ENCODE peak calls at places on chromosomes 4 and X, in five cellular contexts. F is PC-3, Z is neural progenitor cell, R is GM23338, K is GM23248. S is an unnamed sample. For H3F3A, the result is how much of the 10 kb centered on the place peaks cover.

GRCh38 chr4:22389240-22389871 is 126.5 kb downstream of the ADGRA3 start:
- DNase-seq in F (peak), R (peak), Z (peak), K (peak), S (peak)

GRCh38 chr4:17535242-17535641 is 20.3 kb downstream of the CLRN2 start:
- DNase-seq in R (no peak), F (no peak), Z (no peak), K (no peak), S (peak)

GRCh38 chrX:30618160-30618765 is 35.0 kb upstream of the GK start:
- DNase-seq in F (peak), K (peak), Z (no peak), R (peak), S (no peak)

GRCh38 chr4:120874792-120875774 is 47.4 kb downstream of the PRDM5 start:
- DNase-seq in Z (peak), F (no peak), K (peak), R (peak), S (no peak)

GRCh38 chrX:145654486-145654885 is 163.1 kb upstream of the SLITRK2 start:
- DNase-seq in Z (no peak), K (no peak), F (no peak), R (no peak), S (no peak)

GRCh38 chrX:72048515-72049455 is 82.9 kb downstream of the RTL5 start:
- DNase-seq in R (peak), F (peak), K (no peak), Z (no peak), S (no peak)

GRCh38 chrX:31981546-31982062 is 909.8 kb upstream of the FTHL17 start:
- DNase-seq in Z (no peak), F (no peak), R (no peak), K (no peak), S (no peak)

GRCh38 chrX:70434914-70435586 is 9.6 kb upstream of the DLG3 start:
- DNase-seq in R (peak), K (peak), F (no peak), Z (peak), S (peak)

GRCh38 chr4:114694770-114695169 is 96.2 kb downstream of the UGT8 start:
- DNase-seq in Z (peak), F (peak), K (peak), R (peak), S (peak)

GRCh38 chr4:169335331-169335730 is 64.6 kb upstream of the SH3RF1 start:
- DNase-seq in R (no peak), Z (no peak), K (peak), F (peak), S (no peak)

GRCh38 chr4:174474457-174475075 is 47.7 kb downstream of the HPGD start:
- DNase-seq in F (no peak), R (peak), K (no peak), Z (peak), S (no peak)

GRCh38 chrX:101265869-101266428 is 25.2 kb downstream of the TAF7L start:
- DNase-seq in K (peak), R (no peak), F (peak), Z (no peak), S (no peak)

GRCh38 chr4:122278976-122279375 is 99.8 kb upstream of the ADAD1 start:
- DNase-seq in R (no peak), Z (no peak), F (no peak), K (no peak), S (no peak)

GRCh38 chr4:57065730-57066482 is 44.3 kb downstream of the IGFBP7 start:
- DNase-seq in Z (no peak), K (peak), R (no peak), F (no peak), S (no peak)

GRCh38 chr4:72209600-72209999 is 177.8 kb downstream of the NPFFR2 start:
- DNase-seq in R (no peak), Z (no peak), F (peak), K (no peak), S (no peak)

GRCh38 chr4:143294310-143294709 is 42.4 kb upstream of the GAB1 start:
- DNase-seq in Z (no peak), K (peak), F (no peak), R (no peak), S (no peak)

GRCh38 chr4:184424993-184425758 is 49.2 kb downstream of the IRF2 start:
- DNase-seq in F (no peak), Z (no peak), R (no peak), K (no peak), S (no peak)

GRCh38 chr4:15020502-15021286 is 18.4 kb downstream of the CPEB2 start:
- DNase-seq in R (no peak), Z (no peak), F (no peak), K (no peak), S (no peak)

GRCh38 chrX:53160297-53160983 is 64.6 kb downstream of the KDM5C start:
- DNase-seq in R (no peak), F (peak), Z (no peak), K (no peak), S (no peak)

GRCh38 chr4:108224628-108225053 is 55.9 kb upstream of the LEF1 start:
- DNase-seq in K (peak), R (no peak), F (no peak), Z (no peak), S (no peak)

GRCh38 chr4:15341733-15342300 is 86.0 kb upstream of the C1QTNF7 start:
- DNase-seq in F (no peak), Z (no peak), K (peak), R (no peak), S (no peak)

GRCh38 chr4:183808102-183808466 is 97.0 kb upstream of the STOX2 start:
- DNase-seq in R (peak), Z (no peak), K (no peak), F (no peak), S (no peak)

GRCh38 chr4:76688737-76689078 is 209.2 kb downstream of the SOWAHB start:
- DNase-seq in F (peak), K (peak), R (peak), Z (peak), S (peak)

GRCh38 chrX:48086119-48086518 is 14.7 kb upstream of the ZNF630 start:
- DNase-seq in K (no peak), R (no peak), F (peak), Z (no peak), S (no peak)

GRCh38 chr4:40908702-40909362 is 159.1 kb downstream of the NSUN7 start:
- DNase-seq in R (peak), F (peak), K (peak), Z (peak), S (peak)

GRCh38 chr4:185592845-185593488 is 57.7 kb upstream of the PDLIM3 start:
- DNase-seq in K (no peak), F (no peak), Z (no peak), R (peak), S (peak)
- H3F3A ChIP-seq in K (under half), F (under half), Z (under half), R (under half), S (under half)

GRCh38 chr4:791866-792630 is 33.9 kb downstream of the CPLX1 start:
- DNase-seq in Z (no peak), K (peak), F (peak), R (peak), S (no peak)
- TF ChIP-seq EZH2 in Z (no peak), K (peak), F (no peak), R (no peak), S (no peak)

DNA sequence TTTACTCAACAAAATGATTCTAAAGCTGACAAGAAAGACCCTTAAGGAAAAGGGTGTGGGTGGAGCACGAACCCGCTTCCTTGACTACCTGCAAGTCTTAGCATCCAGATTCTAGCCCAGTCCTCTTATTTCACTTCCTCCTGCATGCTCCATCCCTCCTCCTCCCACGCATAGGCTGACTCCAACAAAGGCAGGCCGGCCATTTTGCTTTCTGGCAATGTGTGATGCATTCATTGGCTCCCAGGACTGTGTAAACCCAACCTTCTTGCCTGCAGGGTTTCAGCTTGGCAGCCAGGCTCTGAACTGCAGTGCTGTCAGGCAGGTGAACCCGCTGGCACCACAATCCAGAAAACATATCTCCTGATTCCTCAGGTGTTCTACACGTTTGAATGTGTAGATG is 39.3 kb downstream of the RTL9 start:
- DNase-seq in F (no peak), K (no peak), Z (no peak), R (peak), S (no peak)
- H3F3A ChIP-seq in F (under half), K (under half), Z (under half), R (under half), S (under half)

GRCh38 chr4:185535818-185536729 is 767 bp upstream of the PDLIM3 start:
- DNase-seq in Z (no peak), R (peak), F (no peak), K (peak), S (peak)
- TF ChIP-seq EZH2 in Z (no peak), R (no peak), F (no peak), K (no peak), S (no peak)

GRCh38 chr4:89303989-89304388 is 3.6 kb downstream of the GPRIN3 start:
- DNase-seq in K (no peak), R (no peak), Z (no peak), F (no peak), S (no peak)

GRCh38 chr4:89301902-89302301 is 5.7 kb downstream of the GPRIN3 start:
- DNase-seq in K (no peak), Z (no peak), F (no peak), R (no peak), S (peak)

GRCh38 chr4:89301003-89301402 is 6.6 kb downstream of the GPRIN3 start:
- DNase-seq in Z (no peak), F (no peak), K (no peak), R (no peak), S (peak)

GRCh38 chr4:89305028-89305427 is 2.6 kb downstream of the GPRIN3 start:
- DNase-seq in Z (no peak), F (no peak), K (no peak), R (no peak), S (peak)

GRCh38 chr4:89303177-89303576 is 4.4 kb downstream of the GPRIN3 start:
- DNase-seq in K (no peak), Z (no peak), R (no peak), F (no peak), S (peak)
- H3F3A ChIP-seq in K (under half), Z (under half), R (under half), F (under half), S (half or more)

S was measured in MM.1S.